ENCODE peak calls at places on chromosomes 6 and 20, in seven cellular contexts. One of them, this sample, is unnamed.

GRCh38 chr20:3766832-3767433 is 620 bp downstream of the ADISSP start:
- DNase-seq in EL: no peak
- DNase-seq in effector CD8-positive, alpha-beta T cell: no peak
- DNase-seq in HT-29: no peak
- DNase-seq in stimulated activated CD8-positive, alpha-beta memory T cell treated with anti-CD3 and anti-CD28 coated beads, Interleukin-4, amount 100 ng/mL, for 4 hours: no peak
- DNase-seq in NCI-H2171 treated with DMSO at 0.1 percent for 48 hours: peak; percentile 9
- DNase-seq in stimulated activated CD4-positive, alpha-beta T cell treated with anti-CD3 and anti-CD28 coated beads, Interleukin-15, amount 100 ng/mL, for 24 hours: peak; percentile 36
- DNase-seq in this sample: no peak

GRCh38 chr20:21713470-21713869 is 8.0 kb downstream of the PAX1 start:
- DNase-seq in stimulated activated CD4-positive, alpha-beta T cell treated with anti-CD3 and anti-CD28 coated beads, Interleukin-15, amount 100 ng/mL, for 24 hours: no peak
- DNase-seq in HT-29: no peak
- DNase-seq in EL: no peak
- DNase-seq in stimulated activated CD8-positive, alpha-beta memory T cell treated with anti-CD3 and anti-CD28 coated beads, Interleukin-4, amount 100 ng/mL, for 4 hours: no peak
- DNase-seq in NCI-H2171 treated with DMSO at 0.1 percent for 48 hours: no peak
- DNase-seq in effector CD8-positive, alpha-beta T cell: no peak
- DNase-seq in this sample: no peak

GRCh38 chr6:125008261-125008671 is 46.0 kb downstream of the RNF217 start:
- DNase-seq in NCI-H2171 treated with DMSO at 0.1 percent for 48 hours: no peak
- DNase-seq in effector CD8-positive, alpha-beta T cell: no peak
- DNase-seq in EL: peak; percentile 41
- DNase-seq in HT-29: no peak
- DNase-seq in stimulated activated CD4-positive, alpha-beta T cell treated with anti-CD3 and anti-CD28 coated beads, Interleukin-15, amount 100 ng/mL, for 24 hours: no peak
- DNase-seq in stimulated activated CD8-positive, alpha-beta memory T cell treated with anti-CD3 and anti-CD28 coated beads, Interleukin-4, amount 100 ng/mL, for 4 hours: no peak
- DNase-seq in this sample: no peak

GRCh38 chr6:39917329-39917728 is 16.9 kb downstream of the MOCS1 start:
- DNase-seq in HT-29: no peak
- DNase-seq in stimulated activated CD4-positive, alpha-beta T cell treated with anti-CD3 and anti-CD28 coated beads, Interleukin-15, amount 100 ng/mL, for 24 hours: no peak
- DNase-seq in NCI-H2171 treated with DMSO at 0.1 percent for 48 hours: no peak
- DNase-seq in stimulated activated CD8-positive, alpha-beta memory T cell treated with anti-CD3 and anti-CD28 coated beads, Interleukin-4, amount 100 ng/mL, for 4 hours: no peak
- DNase-seq in EL: no peak
- DNase-seq in effector CD8-positive, alpha-beta T cell: no peak
- DNase-seq in this sample: no peak

GRCh38 chr20:1357921-1358671 is 29.2 kb upstream of the SDCBP2 start:
- DNase-seq in NCI-H2171 treated with DMSO at 0.1 percent for 48 hours: no peak
- DNase-seq in stimulated activated CD8-positive, alpha-beta memory T cell treated with anti-CD3 and anti-CD28 coated beads, Interleukin-4, amount 100 ng/mL, for 4 hours: no peak
- DNase-seq in effector CD8-positive, alpha-beta T cell: no peak
- DNase-seq in stimulated activated CD4-positive, alpha-beta T cell treated with anti-CD3 and anti-CD28 coated beads, Interleukin-15, amount 100 ng/mL, for 24 hours: peak; percentile 59
- DNase-seq in HT-29: no peak
- DNase-seq in EL: peak; percentile 39
- DNase-seq in this sample: no peak

GRCh38 chr6:11950109-11950508 is 62.0 kb upstream of the HIVEP1 start:
- DNase-seq in EL: no peak
- DNase-seq in stimulated activated CD4-positive, alpha-beta T cell treated with anti-CD3 and anti-CD28 coated beads, Interleukin-15, amount 100 ng/mL, for 24 hours: no peak
- DNase-seq in HT-29: no peak
- DNase-seq in NCI-H2171 treated with DMSO at 0.1 percent for 48 hours: no peak
- DNase-seq in effector CD8-positive, alpha-beta T cell: no peak
- DNase-seq in stimulated activated CD8-positive, alpha-beta memory T cell treated with anti-CD3 and anti-CD28 coated beads, Interleukin-4, amount 100 ng/mL, for 4 hours: no peak
- DNase-seq in this sample: no peak

GRCh38 chr6:30883743-30884520 is at the start of gene DDR1:
- DNase-seq in stimulated activated CD8-positive, alpha-beta memory T cell treated with anti-CD3 and anti-CD28 coated beads, Interleukin-4, amount 100 ng/mL, for 4 hours: peak; percentile 24
- DNase-seq in HT-29: peak; percentile 72
- DNase-seq in stimulated activated CD4-positive, alpha-beta T cell treated with anti-CD3 and anti-CD28 coated beads, Interleukin-15, amount 100 ng/mL, for 24 hours: peak; percentile 72
- DNase-seq in EL: peak; percentile 73
- DNase-seq in NCI-H2171 treated with DMSO at 0.1 percent for 48 hours: peak; percentile 76
- DNase-seq in effector CD8-positive, alpha-beta T cell: peak; percentile 30
- DNase-seq in this sample: no peak

GRCh38 chr20:44582321-44583025 is at the start of gene PKIG:
- DNase-seq in NCI-H2171 treated with DMSO at 0.1 percent for 48 hours: no peak
- DNase-seq in EL: peak; percentile 87
- DNase-seq in HT-29: no peak
- DNase-seq in effector CD8-positive, alpha-beta T cell: no peak
- DNase-seq in stimulated activated CD4-positive, alpha-beta T cell treated with anti-CD3 and anti-CD28 coated beads, Interleukin-15, amount 100 ng/mL, for 24 hours: no peak
- DNase-seq in stimulated activated CD8-positive, alpha-beta memory T cell treated with anti-CD3 and anti-CD28 coated beads, Interleukin-4, amount 100 ng/mL, for 4 hours: no peak
- DNase-seq in this sample: no peak

GRCh38 chr6:958531-958930 is 265.6 kb upstream of the EXOC2 start:
- DNase-seq in HT-29: no peak
- DNase-seq in stimulated activated CD4-positive, alpha-beta T cell treated with anti-CD3 and anti-CD28 coated beads, Interleukin-15, amount 100 ng/mL, for 24 hours: no peak
- DNase-seq in stimulated activated CD8-positive, alpha-beta memory T cell treated with anti-CD3 and anti-CD28 coated beads, Interleukin-4, amount 100 ng/mL, for 4 hours: no peak
- DNase-seq in NCI-H2171 treated with DMSO at 0.1 percent for 48 hours: no peak
- DNase-seq in effector CD8-positive, alpha-beta T cell: no peak
- DNase-seq in EL: peak; percentile 94
- DNase-seq in this sample: no peak

GRCh38 chr6:20998748-20999448 is 464.6 kb downstream of the CDKAL1 start:
- DNase-seq in stimulated activated CD8-positive, alpha-beta memory T cell treated with anti-CD3 and anti-CD28 coated beads, Interleukin-4, amount 100 ng/mL, for 4 hours: no peak
- DNase-seq in HT-29: no peak
- DNase-seq in effector CD8-positive, alpha-beta T cell: no peak
- DNase-seq in EL: no peak
- DNase-seq in stimulated activated CD4-positive, alpha-beta T cell treated with anti-CD3 and anti-CD28 coated beads, Interleukin-15, amount 100 ng/mL, for 24 hours: no peak
- DNase-seq in NCI-H2171 treated with DMSO at 0.1 percent for 48 hours: no peak
- DNase-seq in this sample: no peak

GRCh38 chr6:118743744-118744143 is 92.4 kb upstream of the CEP85L start:
- DNase-seq in NCI-H2171 treated with DMSO at 0.1 percent for 48 hours: peak; percentile 46
- DNase-seq in EL: peak; percentile 10
- DNase-seq in effector CD8-positive, alpha-beta T cell: no peak
- DNase-seq in stimulated activated CD4-positive, alpha-beta T cell treated with anti-CD3 and anti-CD28 coated beads, Interleukin-15, amount 100 ng/mL, for 24 hours: no peak
- DNase-seq in stimulated activated CD8-positive, alpha-beta memory T cell treated with anti-CD3 and anti-CD28 coated beads, Interleukin-4, amount 100 ng/mL, for 4 hours: no peak
- DNase-seq in HT-29: no peak
- DNase-seq in this sample: no peak

GRCh38 chr6:145247677-145248419 is 487.5 kb downstream of the EPM2A start:
- DNase-seq in stimulated activated CD4-positive, alpha-beta T cell treated with anti-CD3 and anti-CD28 coated beads, Interleukin-15, amount 100 ng/mL, for 24 hours: no peak
- DNase-seq in effector CD8-positive, alpha-beta T cell: no peak
- DNase-seq in HT-29: no peak
- DNase-seq in stimulated activated CD8-positive, alpha-beta memory T cell treated with anti-CD3 and anti-CD28 coated beads, Interleukin-4, amount 100 ng/mL, for 4 hours: no peak
- DNase-seq in EL: peak; percentile 89
- DNase-seq in NCI-H2171 treated with DMSO at 0.1 percent for 48 hours: no peak
- DNase-seq in this sample: no peak

GRCh38 chr6:73710948-73711347 is 14.9 kb downstream of the CD109 start:
- DNase-seq in EL: no peak
- DNase-seq in HT-29: no peak
- DNase-seq in stimulated activated CD8-positive, alpha-beta memory T cell treated with anti-CD3 and anti-CD28 coated beads, Interleukin-4, amount 100 ng/mL, for 4 hours: no peak
- DNase-seq in stimulated activated CD4-positive, alpha-beta T cell treated with anti-CD3 and anti-CD28 coated beads, Interleukin-15, amount 100 ng/mL, for 24 hours: no peak
- DNase-seq in effector CD8-positive, alpha-beta T cell: no peak
- DNase-seq in NCI-H2171 treated with DMSO at 0.1 percent for 48 hours: no peak
- DNase-seq in this sample: no peak

GRCh38 chr6:116369540-116370327 is 1.0 kb upstream of the DSE start:
- DNase-seq in NCI-H2171 treated with DMSO at 0.1 percent for 48 hours: no peak
- DNase-seq in HT-29: no peak
- DNase-seq in stimulated activated CD4-positive, alpha-beta T cell treated with anti-CD3 and anti-CD28 coated beads, Interleukin-15, amount 100 ng/mL, for 24 hours: no peak
- DNase-seq in EL: no peak
- DNase-seq in effector CD8-positive, alpha-beta T cell: no peak
- DNase-seq in stimulated activated CD8-positive, alpha-beta memory T cell treated with anti-CD3 and anti-CD28 coated beads, Interleukin-4, amount 100 ng/mL, for 4 hours: no peak
- DNase-seq in this sample: no peak